ENCODE peak calls at places on chromosomes 13 and 19, in five cellular contexts. M, V, X, S and C are unnamed samples.

GRCh38 chr19:10289836-10290438 is at the start of gene ICAM5:
- DNase-seq in M (no peak), X (no peak), S (no peak), V (no peak), C (peak; percentile 58)

GRCh38 chr19:51016798-51017683 is 2.5 kb downstream of the KLK10 start:
- DNase-seq in S (peak; percentile 36), V (peak; percentile 83), M (peak; percentile 81), X (peak; percentile 86), C (peak; percentile 93)

GRCh38 chr13:101915755-101916107 is 463.3 kb downstream of the ITGBL1 start:
- DNase-seq in M (no peak), V (no peak), S (no peak), X (no peak), C (no peak)

GRCh38 chr13:109818136-109818535 is 31.8 kb upstream of the IRS2 start:
- DNase-seq in S (no peak), V (no peak), X (no peak), M (no peak), C (no peak)

GRCh38 chr19:14949876-14950275 is 8.6 kb downstream of the OR7C2 start:
- DNase-seq in V (no peak), S (no peak), X (no peak), M (no peak), C (no peak)

GRCh38 chr19:28422046-28422445 is 790.9 kb downstream of the UQCRFS1 start:
- DNase-seq in V (no peak), M (no peak), X (no peak), S (no peak), C (no peak)

GRCh38 chr13:100490692-100491091 is 97.9 kb downstream of the GGACT start:
- DNase-seq in V (no peak), X (no peak), S (no peak), M (no peak), C (no peak)

GRCh38 chr13:59659981-59660380 is 503.7 kb downstream of the DIAPH3 start:
- DNase-seq in V (no peak), M (no peak), X (no peak), S (no peak), C (no peak)

GRCh38 chr13:19184176-19184575 is 2.6 kb upstream of the TUBA3C start:
- DNase-seq in M (no peak), S (no peak), X (no peak), V (no peak), C (no peak)

GRCh38 chr13:107968470-107968869 is 246.9 kb downstream of the LIG4 start:
- DNase-seq in X (no peak), M (no peak), S (no peak), V (no peak), C (no peak)

GRCh38 chr13:67971291-67971690 is 741.2 kb upstream of the PCDH9 start:
- DNase-seq in M (no peak), S (no peak), X (no peak), V (no peak), C (no peak)

GRCh38 chr13:39415403-39415802 is 187.6 kb downstream of the LHFPL6 start:
- DNase-seq in M (peak; percentile 33), X (peak; percentile 47), V (no peak), S (peak; percentile 64), C (no peak)
- TF ChIP-seq CTCF in M (peak; percentile 13), X (peak; percentile 41), V (peak; percentile 8), S (peak; percentile 62), C (peak; percentile 12)

GRCh38 chr19:3302755-3303154 is 63.6 kb upstream of the NFIC start:
- DNase-seq in X (no peak), S (no peak), V (no peak), M (no peak), C (no peak)
- TF ChIP-seq CTCF in X (no peak), S (no peak), V (no peak), M (no peak), C (no peak)

DNA sequence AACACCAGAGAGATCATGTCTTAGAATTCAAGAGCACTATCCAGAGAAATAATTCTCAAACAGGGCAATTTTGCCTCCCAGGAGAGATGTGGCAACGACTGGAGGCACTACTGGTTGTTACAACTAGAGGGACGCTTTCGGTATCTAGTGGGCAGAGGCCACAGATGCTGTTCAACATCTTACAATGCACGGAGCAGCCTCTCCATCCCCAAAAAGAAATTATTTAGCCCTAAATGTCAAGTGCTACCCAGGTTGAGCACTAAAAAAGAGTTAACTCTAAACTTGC is 78.6 kb downstream of the ABCC4 start:
- DNase-seq in S (no peak), V (no peak), M (no peak), X (no peak), C (no peak)
- TF ChIP-seq CTCF in S (no peak), V (no peak), M (no peak), X (no peak), C (peak; percentile 9)

DNA sequence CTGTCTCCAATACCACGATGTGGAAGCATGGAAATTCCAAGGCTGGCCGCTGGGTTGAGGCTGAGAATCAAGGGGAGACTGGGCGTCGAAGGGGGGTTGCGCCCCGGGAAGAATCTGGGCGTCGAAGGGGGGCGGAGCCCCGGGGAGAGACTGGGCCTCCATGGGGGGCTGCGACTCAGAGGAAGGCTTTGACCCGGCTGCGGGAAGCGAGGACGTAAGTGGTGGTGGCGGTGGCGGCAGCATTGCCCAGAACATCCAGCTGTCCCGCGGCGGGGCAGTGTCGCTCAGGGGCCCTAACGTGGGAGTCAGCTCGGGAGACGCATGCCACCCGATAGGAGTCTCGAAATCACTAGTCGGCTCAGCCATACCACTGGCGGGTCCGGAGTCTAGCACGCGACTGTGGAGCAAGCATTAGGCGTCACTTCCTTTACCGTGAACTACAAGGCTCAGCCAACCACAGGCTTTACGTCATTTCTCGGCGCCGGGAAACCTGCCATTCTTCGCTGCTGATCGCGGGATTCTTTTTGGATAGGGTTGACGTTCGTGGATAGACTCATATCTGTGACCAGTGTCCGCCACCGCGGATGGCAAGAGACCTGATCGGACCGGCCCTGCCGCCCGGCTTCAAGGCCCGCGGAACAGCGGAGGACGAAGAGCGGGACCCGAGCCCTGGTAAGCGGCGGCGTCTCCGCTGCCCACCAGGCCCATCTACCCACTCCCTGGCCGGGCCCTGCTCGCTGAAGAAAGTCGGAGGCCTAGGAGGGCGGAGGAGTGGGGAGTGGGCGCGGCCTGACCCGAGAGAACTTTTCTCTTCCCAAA is at the start of the genes GPALPP1 and NUFIP1:
- DNase-seq in M (peak; percentile 92), V (peak; percentile 92), X (peak; percentile 88), S (peak; percentile 94), C (peak; percentile 96)
- TF ChIP-seq CTCF in M (no peak), V (no peak), X (no peak), S (no peak), C (no peak)

GRCh38 chr19:7199613-7200533 is 94.3 kb downstream of the INSR start:
- DNase-seq in S (no peak), M (peak; percentile 59), X (no peak), V (no peak), C (no peak)

GRCh38 chr19:7200739-7201138 is 93.5 kb downstream of the INSR start:
- DNase-seq in S (no peak), M (no peak), X (no peak), V (no peak), C (no peak)

GRCh38 chr19:7196721-7197168 is 97.5 kb downstream of the INSR start:
- DNase-seq in V (no peak), M (peak; percentile 38), X (no peak), S (peak; percentile 52), C (no peak)

GRCh38 chr19:7197169-7197759 is 97.0 kb downstream of the INSR start:
- DNase-seq in S (peak; percentile 96), X (peak; percentile 77), V (peak; percentile 86), M (peak; percentile 87), C (peak; percentile 85)

GRCh38 chr19:7197760-7198696 is 96.2 kb downstream of the INSR start:
- DNase-seq in X (peak; percentile 94), V (peak; percentile 97), M (peak; percentile 93), S (peak; percentile 90), C (peak; percentile 96)
- TF ChIP-seq CTCF in X (peak; percentile 12), V (no peak), M (no peak), S (no peak), C (no peak)

GRCh38 chr19:18419699-18420460 is 682 bp downstream of the SSBP4 start:
- DNase-seq in M (peak; percentile 40), V (peak; percentile 61), X (no peak), S (no peak), C (peak; percentile 71)
- TF ChIP-seq CTCF in M (no peak), V (no peak), X (no peak), S (no peak), C (no peak)

DNA sequence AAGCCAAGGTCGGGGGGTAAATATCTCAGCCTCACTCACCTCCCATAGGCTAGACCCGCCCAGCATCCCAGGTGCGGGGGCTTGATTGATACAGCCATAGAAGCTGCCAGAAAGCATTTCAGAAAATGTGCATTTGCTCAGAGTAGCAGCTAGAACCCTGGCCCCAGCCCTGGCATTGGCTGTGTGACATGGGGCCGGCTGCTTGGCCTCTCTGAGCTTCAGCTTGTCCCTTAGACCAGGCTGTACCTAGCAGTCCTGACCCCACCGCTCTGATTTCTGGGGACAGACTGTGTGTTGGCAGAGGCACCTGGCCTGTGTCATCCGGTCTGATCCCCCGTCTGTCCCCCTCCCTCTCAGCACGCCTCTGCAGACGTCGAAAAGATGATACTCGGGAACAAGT is 15.4 kb downstream of the RAB8A start:
- DNase-seq in X (no peak), S (no peak), M (no peak), V (no peak), C (no peak)
- TF ChIP-seq CTCF in X (no peak), S (no peak), M (no peak), V (no peak), C (no peak)

GRCh38 chr19:1780272-1780957 is 27.1 kb downstream of the ONECUT3 start:
- DNase-seq in X (no peak), M (no peak), V (no peak), S (peak; percentile 36), C (peak; percentile 32)
- TF ChIP-seq CTCF in X (no peak), M (no peak), V (no peak), S (peak; percentile 21), C (no peak)

GRCh38 chr13:52141299-52141698 is 12.4 kb upstream of the NEK5 start:
- DNase-seq in S (no peak), M (no peak), X (no peak), V (no peak), C (no peak)
- TF ChIP-seq CTCF in S (peak; percentile 12), M (no peak), X (no peak), V (no peak), C (no peak)

DNA sequence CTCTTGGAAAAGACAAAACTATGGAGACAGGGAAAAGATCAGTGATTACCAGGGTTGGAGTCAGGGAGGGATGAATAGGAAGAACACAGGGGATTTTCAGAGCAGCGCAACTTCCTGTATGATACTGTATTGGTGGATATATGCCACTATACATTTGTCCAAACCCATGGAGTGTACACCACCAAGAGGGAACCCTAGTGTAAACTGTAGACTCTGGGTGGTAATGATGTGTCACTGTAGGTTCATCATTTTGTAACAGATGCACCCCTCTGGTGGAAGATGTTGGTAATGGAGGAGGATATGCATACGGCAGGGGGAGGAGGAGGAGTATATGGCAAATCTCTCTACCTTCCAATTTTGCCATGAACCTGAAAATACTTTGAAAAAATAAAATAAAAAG is 68.1 kb downstream of the UFM1 start:
- DNase-seq in S (peak; percentile 60), M (no peak), V (peak; percentile 11), X (peak; percentile 15), C (peak; percentile 17)
- TF ChIP-seq CTCF in S (peak; percentile 62), M (no peak), V (no peak), X (peak; percentile 53), C (peak; percentile 45)